ENCODE peak calls at places on chromosomes 3 and 15, in four cellular contexts. M is psoas muscle, Z is astrocyte, N is left lung. P is an unnamed sample.

GRCh38 chr3:29280675-29281264 is at the start of gene RBMS3:
- DNase-seq in N (peak; percentile 91), M (peak; percentile 85), Z (peak; percentile 95), P (peak; percentile 87)

GRCh38 chr3:120161902-120162301 is 67.7 kb upstream of the GSK3B start:
- DNase-seq in N (no peak), Z (no peak), M (no peak), P (no peak)

GRCh38 chr15:28023422-28023821 is 75.7 kb downstream of the OCA2 start:
- DNase-seq in M (no peak), N (no peak), Z (no peak), P (no peak)

GRCh38 chr3:162337630-162338029 is 841.0 kb downstream of the OTOL1 start:
- DNase-seq in M (no peak), Z (no peak), N (no peak), P (no peak)

GRCh38 chr15:96565266-96565665 is 234.8 kb downstream of the NR2F2 start:
- DNase-seq in M (no peak), Z (no peak), N (no peak), P (no peak)

GRCh38 chr15:90750186-90750585 is 33.0 kb downstream of the BLM start:
- DNase-seq in Z (no peak), M (no peak), N (no peak), P (no peak)

GRCh38 chr3:169564883-169565282 is 98.6 kb downstream of the MECOM start:
- DNase-seq in Z (no peak), N (no peak), M (no peak), P (no peak)

GRCh38 chr15:56963719-56964118 is 45.3 kb downstream of the TCF12 start:
- DNase-seq in M (no peak), N (no peak), Z (no peak), P (no peak)

GRCh38 chr3:59341441-59341840 is 291.6 kb upstream of the CFAP20DC start:
- DNase-seq in N (no peak), M (no peak), Z (no peak), P (no peak)

GRCh38 chr3:66797916-66798560 is 200.1 kb upstream of the KBTBD8 start:
- DNase-seq in N (no peak), M (peak; percentile 29), Z (peak; percentile 53), P (peak; percentile 63)

GRCh38 chr15:38666865-38667264 is 102.3 kb upstream of the RASGRP1 start:
- DNase-seq in Z (no peak), M (no peak), N (no peak), P (no peak)

GRCh38 chr3:187186801-187187421 is 10.4 kb upstream of the RTP1 start:
- DNase-seq in Z (peak; percentile 98), N (peak; percentile 60), M (peak; percentile 41), P (peak; percentile 21)

GRCh38 chr15:99707481-99708270 is 25.6 kb downstream of the LYSMD4 start:
- DNase-seq in M (no peak), Z (peak; percentile 60), N (no peak), P (no peak)

GRCh38 chr15:59005579-59005978 is 18.1 kb downstream of the RNF111 start:
- DNase-seq in N (no peak), Z (no peak), M (no peak), P (no peak)

GRCh38 chr3:134636406-134636805 is 14.4 kb downstream of the KY start:
- DNase-seq in M (no peak), Z (no peak), N (no peak), P (no peak)

GRCh38 chr3:38580450-38581382 is 68.8 kb downstream of the SCN5A start:
- DNase-seq in M (no peak), N (no peak), Z (no peak), P (no peak)

GRCh38 chr3:177079684-177080083 is 117.6 kb downstream of the TBL1XR1 start:
- DNase-seq in Z (no peak), N (no peak), M (no peak), P (no peak)

GRCh38 chr15:99568548-99569352 is 3.0 kb downstream of the MEF2A start:
- DNase-seq in Z (peak; percentile 55), M (no peak), N (no peak), P (no peak)

GRCh38 chr3:4687596-4687995 is 194.4 kb downstream of the ITPR1 start:
- DNase-seq in M (no peak), Z (no peak), N (no peak), P (no peak)

GRCh38 chr3:162367443-162368132 is 871.0 kb downstream of the OTOL1 start:
- DNase-seq in Z (no peak), N (no peak), M (no peak), P (no peak)

GRCh38 chr3:127304121-127304744 is 16.4 kb upstream of the PRR20G start:
- DNase-seq in M (no peak), Z (no peak), N (peak; percentile 80), P (no peak)

GRCh38 chr3:58626841-58627579 is 39.6 kb downstream of the FAM3D start:
- DNase-seq in Z (no peak), N (no peak), M (no peak), P (no peak)

GRCh38 chr15:89003865-89004725 is 84.2 kb upstream of the ABHD2 start:
- DNase-seq in Z (peak; percentile 42), M (peak; percentile 26), N (no peak), P (no peak)

GRCh38 chr3:122572940-122573412 is 4.5 kb upstream of the PARP15 start:
- DNase-seq in Z (peak; percentile 3), M (no peak), N (peak; percentile 61), P (no peak)

GRCh38 chr3:42936157-42936981 is 30.4 kb downstream of the ZNF662 start:
- DNase-seq in Z (peak; percentile 27), M (peak; percentile 57), N (peak; percentile 32), P (no peak)

GRCh38 chr15:90232196-90232595 is 1.5 kb downstream of the CIB1 start:
- DNase-seq in M (no peak), Z (no peak), N (no peak), P (no peak)

GRCh38 chr3:134494539-134494938 is 8.7 kb downstream of the CEP63 start:
- DNase-seq in Z (no peak), N (no peak), M (no peak), P (no peak)

GRCh38 chr15:75693501-75694240 is 19.0 kb downstream of the CSPG4 start:
- DNase-seq in Z (peak; percentile 77), N (no peak), M (no peak), P (no peak)

GRCh38 chr3:32457971-32458471 is 44.6 kb downstream of the CMTM6 start:
- DNase-seq in Z (no peak), M (no peak), N (no peak), P (no peak)

GRCh38 chr3:73437828-73438227 is 186.9 kb downstream of the PDZRN3 start:
- DNase-seq in Z (no peak), M (no peak), N (no peak), P (no peak)

GRCh38 chr15:64622410-64623260 is 152.8 kb downstream of the RBPMS2 start:
- DNase-seq in N (no peak), M (no peak), Z (no peak), P (no peak)

GRCh38 chr3:1843111-1843510 is 255.6 kb upstream of the CNTN4 start:
- DNase-seq in N (no peak), M (no peak), Z (no peak), P (no peak)

DNA sequence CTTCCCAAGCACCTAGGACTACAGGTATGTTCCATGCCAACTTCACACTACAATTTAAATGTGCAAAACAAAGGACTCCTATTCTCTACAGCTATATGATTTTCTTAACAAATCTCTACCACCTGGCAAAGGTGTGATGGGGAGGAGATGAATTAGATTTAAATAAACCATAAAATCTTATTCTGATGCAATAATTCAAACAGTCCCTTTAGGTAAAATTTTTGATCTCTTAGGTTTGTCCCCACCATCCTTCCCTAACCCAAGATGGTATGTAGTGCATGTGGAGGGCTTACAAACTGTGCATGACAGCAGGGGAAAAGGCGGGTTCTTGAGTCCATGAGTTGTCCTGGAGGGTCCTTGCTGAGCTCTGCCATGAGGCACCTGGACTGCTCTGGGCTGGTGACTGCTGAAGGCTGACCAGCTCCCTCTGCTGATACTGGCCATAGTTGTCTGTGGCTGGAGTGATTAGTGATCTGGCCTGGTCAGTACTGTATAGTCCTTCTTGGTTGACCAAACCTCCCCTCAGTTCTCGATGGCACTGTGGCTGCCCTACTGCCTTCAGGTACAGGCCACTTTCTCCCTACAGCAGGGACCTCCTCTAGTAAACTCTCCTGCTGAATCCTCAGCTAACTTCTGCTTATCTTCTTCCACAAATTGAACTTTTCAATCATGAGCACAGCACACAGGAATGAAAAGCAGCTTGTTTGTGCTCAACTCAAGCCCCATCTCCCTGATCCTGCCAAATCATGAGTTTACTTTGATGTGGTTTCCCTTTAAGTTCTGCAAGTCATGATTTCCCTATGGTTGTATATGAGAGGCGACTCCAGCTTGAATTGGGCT is 30.1 kb downstream of the CFAP161 start:
- DNase-seq in M (no peak), N (no peak), Z (peak; percentile 90), P (no peak)
- TF ChIP-seq CTCF in M (no peak), N (no peak), Z (no peak), P (no peak)

GRCh38 chr15:98425173-98425572 is 223.2 kb upstream of the IGF1R start:
- DNase-seq in M (no peak), N (no peak), Z (no peak), P (no peak)

GRCh38 chr15:98422086-98422478 is 226.3 kb upstream of the IGF1R start:
- DNase-seq in M (no peak), N (no peak), Z (no peak), P (no peak)

GRCh38 chr15:98419173-98419814 is 229.0 kb upstream of the IGF1R start:
- DNase-seq in Z (no peak), N (no peak), M (no peak), P (no peak)

GRCh38 chr15:98420837-98421236 is 227.5 kb upstream of the IGF1R start:
- DNase-seq in Z (no peak), N (no peak), M (no peak), P (no peak)

DNA sequence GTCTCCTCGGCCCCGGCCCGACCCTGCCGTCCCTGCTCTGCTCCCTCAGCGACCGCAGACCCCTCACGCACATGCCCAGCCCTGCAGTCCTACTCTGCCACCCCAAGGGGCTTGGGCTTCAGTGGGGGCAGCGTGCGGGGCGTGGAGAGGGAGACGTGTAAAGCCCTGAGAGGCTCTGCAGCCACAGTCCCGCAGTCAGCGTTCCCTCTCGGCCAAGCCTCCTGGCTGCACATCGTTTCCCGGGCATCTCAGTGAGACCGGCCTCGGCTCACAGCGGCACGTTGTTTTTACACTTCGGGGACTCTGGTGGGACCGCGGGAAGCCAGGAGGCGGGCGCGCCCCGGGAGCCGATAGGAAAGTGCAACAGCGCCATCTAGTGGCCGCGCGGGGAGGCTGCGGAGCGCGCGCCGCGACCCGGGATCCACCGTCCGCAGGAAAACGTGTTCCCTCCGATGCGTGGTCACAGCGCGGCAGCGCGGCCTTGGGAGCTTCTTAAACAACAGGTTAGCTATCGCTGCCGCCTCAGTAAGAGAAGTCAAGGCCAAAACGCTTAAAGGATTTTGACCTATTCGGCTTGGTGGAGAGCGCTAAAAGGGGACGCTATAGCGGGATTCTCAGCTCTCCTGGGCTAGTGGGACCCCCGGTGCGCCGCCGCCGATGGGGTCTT is 226.8 kb upstream of the IGF1R start:
- DNase-seq in N (peak; percentile 48), Z (no peak), M (peak; percentile 73), P (no peak)
- H3K27me3 ChIP-seq in N (peaks cover 17% of the 10 kb centered on the region), Z (peaks cover 27% of the 10 kb centered on the region), M (no peaks in the 10 kb centered on the region), P (peaks cover 32% of the 10 kb centered on the region)

GRCh38 chr3:9499455-9500107 is 54.0 kb downstream of the LHFPL4 start:
- DNase-seq in Z (no peak), M (no peak), N (no peak), P (no peak)

GRCh38 chr3:9498781-9499180 is 54.8 kb downstream of the LHFPL4 start:
- DNase-seq in M (no peak), Z (no peak), N (no peak), P (no peak)

GRCh38 chr3:9497821-9498565 is 55.6 kb downstream of the LHFPL4 start:
- DNase-seq in M (no peak), N (no peak), Z (peak; percentile 87), P (peak; percentile 61)

GRCh38 chr3:9501226-9501625 is 52.4 kb downstream of the LHFPL4 start:
- DNase-seq in M (no peak), Z (peak; percentile 21), N (no peak), P (no peak)

GRCh38 chr3:9500108-9501050 is 53.2 kb downstream of the LHFPL4 start:
- DNase-seq in Z (peak; percentile 34), N (peak; percentile 42), M (peak; percentile 47), P (peak; percentile 14)
- TF ChIP-seq CTCF in Z (peak; percentile 67), N (peak; percentile 70), M (peak; percentile 36), P (peak; percentile 96)

GRCh38 chr15:37252530-37252929 is 152.2 kb upstream of the MEIS2 start:
- DNase-seq in Z (no peak), N (no peak), M (no peak), P (no peak)
- H3K27me3 ChIP-seq in Z (no peaks in the 10 kb centered on the region), N (no peaks in the 10 kb centered on the region), M (no peaks in the 10 kb centered on the region), P (no peaks in the 10 kb centered on the region)